ENCODE peak calls at places on chromosomes 13 and 19, in four cellular contexts. U, K, Z and A are unnamed samples.

GRCh38 chr19:41892173-41892902 is 9.4 kb downstream of the ARHGEF1 start:
- DNase-seq in U (no peak), K (no peak), Z (no peak), A (no peak)

GRCh38 chr13:99214232-99214631 is 13.6 kb downstream of the UBAC2 start:
- DNase-seq in U (no peak), K (no peak), Z (no peak), A (no peak)

GRCh38 chr13:76885203-76886004 is 801 bp downstream of the KCTD12 start:
- DNase-seq in U (peak), K (peak), Z (no peak), A (peak)

GRCh38 chr13:46684287-46685001 is 112.5 kb downstream of the ESD start:
- DNase-seq in U (no peak), K (no peak), Z (peak), A (peak)

GRCh38 chr13:27309967-27310598 is 39.5 kb downstream of the RASL11A start:
- DNase-seq in U (no peak), K (no peak), Z (no peak), A (no peak)

GRCh38 chr13:35988648-35989081 is 142.5 kb downstream of the DCLK1 start:
- DNase-seq in U (no peak), K (no peak), Z (no peak), A (no peak)

GRCh38 chr19:18450934-18451836 is 13.3 kb upstream of the ISYNA1 start:
- DNase-seq in U (peak), K (peak), Z (peak), A (peak)

GRCh38 chr13:43293986-43294880 is 270.8 kb downstream of the DNAJC15 start:
- DNase-seq in U (no peak), K (no peak), Z (no peak), A (no peak)

GRCh38 chr19:51448011-51448744 is 10.1 kb downstream of the SIGLEC8 start:
- DNase-seq in U (no peak), K (no peak), Z (no peak), A (no peak)

GRCh38 chr19:12946092-12946845 is 607 bp downstream of the RAD23A start:
- DNase-seq in U (peak), K (peak), Z (peak), A (peak)
- TF ChIP-seq ELF4 in U (peak), K (no peak), Z (no peak), A (no peak)

GRCh38 chr13:31846182-31846938 is 107.0 kb downstream of the RXFP2 start:
- DNase-seq in U (peak), K (peak), Z (peak), A (peak)

GRCh38 chr13:31850041-31850440 is 110.7 kb downstream of the RXFP2 start:
- DNase-seq in U (no peak), K (no peak), Z (no peak), A (no peak)

GRCh38 chr13:31848621-31849020 is 109.3 kb downstream of the RXFP2 start:
- DNase-seq in U (no peak), K (no peak), Z (no peak), A (no peak)

GRCh38 chr13:31846984-31847752 is 107.8 kb downstream of the RXFP2 start:
- DNase-seq in U (no peak), K (no peak), Z (no peak), A (peak)

GRCh38 chr13:31851201-31851600 is 111.9 kb downstream of the RXFP2 start:
- DNase-seq in U (no peak), K (no peak), Z (no peak), A (no peak)
- TF ChIP-seq ELF4 in U (no peak), K (no peak), Z (no peak), A (no peak)

GRCh38 chr13:40433577-40433976 is 232.9 kb downstream of the FOXO1 start:
- DNase-seq in U (no peak), K (no peak), Z (no peak), A (no peak)
- TF ChIP-seq ELF4 in U (no peak), K (no peak), Z (no peak), A (no peak)

GRCh38 chr19:38360351-38360750 is 14.0 kb upstream of the PSMD8 start:
- DNase-seq in U (no peak), K (no peak), Z (no peak), A (no peak)
- TF ChIP-seq ELF4 in U (no peak), K (no peak), Z (no peak), A (no peak)

DNA sequence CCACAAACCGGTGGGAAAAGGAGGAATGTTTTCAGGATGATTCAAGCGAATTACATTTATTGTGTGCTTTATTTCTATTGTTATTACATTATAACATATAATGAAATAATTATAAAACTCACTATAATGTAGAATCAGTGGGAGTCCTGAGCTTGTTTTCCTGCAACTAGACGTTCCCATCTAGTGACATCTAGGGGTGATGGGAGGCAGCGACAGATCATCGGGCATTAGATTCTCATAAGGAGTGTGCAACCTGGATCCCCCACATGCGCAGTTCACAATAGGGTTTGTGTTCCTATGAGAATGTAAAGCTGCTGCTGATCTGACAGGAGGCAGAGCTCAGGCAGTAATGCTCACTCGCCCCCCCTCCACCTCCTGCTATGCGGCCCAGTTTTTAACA is 54.5 kb downstream of the SPTBN4 start:
- DNase-seq in U (peak), K (no peak), Z (peak), A (no peak)
- TF ChIP-seq ELF4 in U (no peak), K (no peak), Z (no peak), A (no peak)

GRCh38 chr19:36246006-36246391 is 31.1 kb downstream of the ZNF146 start:
- DNase-seq in U (no peak), K (no peak), Z (no peak), A (no peak)
- TF ChIP-seq ELF4 in U (no peak), K (no peak), Z (no peak), A (no peak)